ENCODE peak calls at places on chromosomes 5 and 9, in six cellular contexts. One of them, this sample, is unnamed.
A peak's percentile ranks its signal among the peaks of the same experiment; 100 is the strongest.

GRCh38 chr9:123327697-123328100 is 28.3 kb upstream of the CRB2 start:
- DNase-seq in uterus: no peak
- DNase-seq in heart right ventricle: no peak
- DNase-seq in A549: no peak
- DNase-seq in lower lobe of right lung: peak; percentile 79
- DNase-seq in keratinocyte: no peak
- DNase-seq in this sample: no peak

GRCh38 chr9:121564861-121565260 is 65.2 kb upstream of the GGTA1 start:
- DNase-seq in uterus: no peak
- DNase-seq in keratinocyte: no peak
- DNase-seq in heart right ventricle: no peak
- DNase-seq in A549: no peak
- DNase-seq in lower lobe of right lung: no peak
- DNase-seq in this sample: no peak

GRCh38 chr9:77532607-77533006 is 115.5 kb downstream of the GNA14 start:
- DNase-seq in heart right ventricle: no peak
- DNase-seq in lower lobe of right lung: no peak
- DNase-seq in uterus: no peak
- DNase-seq in A549: no peak
- DNase-seq in keratinocyte: no peak
- DNase-seq in this sample: no peak

GRCh38 chr5:170303564-170303963 is 6.0 kb upstream of the LCP2 start:
- DNase-seq in A549: no peak
- DNase-seq in heart right ventricle: no peak
- DNase-seq in lower lobe of right lung: no peak
- DNase-seq in keratinocyte: no peak
- DNase-seq in uterus: no peak
- DNase-seq in this sample: no peak

GRCh38 chr5:123721721-123722276 is 209.8 kb downstream of the CSNK1G3 start:
- DNase-seq in uterus: no peak
- DNase-seq in heart right ventricle: no peak
- DNase-seq in A549: no peak
- DNase-seq in lower lobe of right lung: no peak
- DNase-seq in keratinocyte: no peak
- DNase-seq in this sample: no peak

GRCh38 chr9:113456235-113456634 is 7.3 kb upstream of the RGS3 start:
- DNase-seq in A549: no peak
- DNase-seq in uterus: no peak
- DNase-seq in keratinocyte: no peak
- DNase-seq in heart right ventricle: no peak
- DNase-seq in lower lobe of right lung: no peak
- DNase-seq in this sample: no peak

GRCh38 chr5:127335381-127335780 is 44.8 kb downstream of the MEGF10 start:
- DNase-seq in lower lobe of right lung: no peak
- DNase-seq in A549: no peak
- DNase-seq in keratinocyte: no peak
- DNase-seq in heart right ventricle: no peak
- DNase-seq in uterus: no peak
- DNase-seq in this sample: no peak

GRCh38 chr5:126455264-126455663 is 32.1 kb downstream of the GRAMD2B start:
- DNase-seq in lower lobe of right lung: no peak
- DNase-seq in uterus: no peak
- DNase-seq in A549: no peak
- DNase-seq in keratinocyte: no peak
- DNase-seq in heart right ventricle: no peak
- DNase-seq in this sample: no peak

GRCh38 chr9:117046666-117047327 is 359.7 kb downstream of the TRIM32 start:
- DNase-seq in lower lobe of right lung: no peak
- DNase-seq in uterus: no peak
- DNase-seq in keratinocyte: no peak
- DNase-seq in heart right ventricle: no peak
- DNase-seq in A549: no peak
- DNase-seq in this sample: no peak

GRCh38 chr5:138241688-138242547 is 28.8 kb upstream of the CDC23 start:
- DNase-seq in keratinocyte: no peak
- DNase-seq in lower lobe of right lung: peak; percentile 47
- DNase-seq in heart right ventricle: peak; percentile 37
- DNase-seq in A549: no peak
- DNase-seq in uterus: no peak
- DNase-seq in this sample: no peak

GRCh38 chr5:147245381-147246055 is 10.7 kb downstream of the STK32A start:
- DNase-seq in heart right ventricle: no peak
- DNase-seq in A549: no peak
- DNase-seq in lower lobe of right lung: no peak
- DNase-seq in keratinocyte: no peak
- DNase-seq in uterus: no peak
- DNase-seq in this sample: no peak

GRCh38 chr9:37911271-37911681 is 7.3 kb upstream of the SLC25A51 start:
- DNase-seq in lower lobe of right lung: no peak
- DNase-seq in keratinocyte: no peak
- DNase-seq in heart right ventricle: no peak
- DNase-seq in uterus: no peak
- DNase-seq in A549: no peak
- DNase-seq in this sample: no peak

GRCh38 chr9:93895535-93895934 is 59.6 kb downstream of the BARX1 start:
- DNase-seq in A549: no peak
- DNase-seq in uterus: no peak
- DNase-seq in keratinocyte: no peak
- DNase-seq in lower lobe of right lung: no peak
- DNase-seq in heart right ventricle: no peak
- DNase-seq in this sample: no peak

GRCh38 chr5:96876292-96876850 is at the start of gene ERAP2:
- DNase-seq in A549: peak; percentile 49
- DNase-seq in keratinocyte: no peak
- DNase-seq in heart right ventricle: no peak
- DNase-seq in uterus: no peak
- DNase-seq in lower lobe of right lung: no peak
- DNase-seq in this sample: no peak

GRCh38 chr5:23012842-23013241 is 159.7 kb upstream of the CDH12 start:
- DNase-seq in uterus: no peak
- DNase-seq in A549: no peak
- DNase-seq in heart right ventricle: no peak
- DNase-seq in lower lobe of right lung: no peak
- DNase-seq in keratinocyte: no peak
- DNase-seq in this sample: no peak

GRCh38 chr9:118976160-118976559 is 393.1 kb downstream of the BRINP1 start:
- DNase-seq in heart right ventricle: no peak
- DNase-seq in uterus: no peak
- DNase-seq in A549: no peak
- DNase-seq in lower lobe of right lung: no peak
- DNase-seq in keratinocyte: no peak
- DNase-seq in this sample: no peak

GRCh38 chr9:89249001-89249400 is 62.0 kb upstream of the CKS2 start:
- DNase-seq in heart right ventricle: no peak
- DNase-seq in A549: no peak
- DNase-seq in uterus: no peak
- DNase-seq in lower lobe of right lung: no peak
- DNase-seq in keratinocyte: no peak
- DNase-seq in this sample: no peak

GRCh38 chr5:159345336-159345735 is 15.0 kb upstream of the IL12B start:
- DNase-seq in lower lobe of right lung: no peak
- DNase-seq in heart right ventricle: no peak
- DNase-seq in keratinocyte: no peak
- DNase-seq in uterus: no peak
- DNase-seq in A549: no peak
- DNase-seq in this sample: no peak

GRCh38 chr5:144328980-144329379 is 158.3 kb downstream of the KCTD16 start:
- DNase-seq in lower lobe of right lung: no peak
- DNase-seq in heart right ventricle: no peak
- DNase-seq in A549: no peak
- DNase-seq in uterus: no peak
- DNase-seq in keratinocyte: no peak
- DNase-seq in this sample: no peak

GRCh38 chr9:136339173-136339957 is 12.0 kb downstream of the GPSM1 start:
- DNase-seq in heart right ventricle: peak; percentile 79
- DNase-seq in keratinocyte: no peak
- DNase-seq in A549: peak; percentile 74
- DNase-seq in uterus: no peak
- DNase-seq in lower lobe of right lung: peak; percentile 87
- DNase-seq in this sample: peak; percentile 52

GRCh38 chr5:162496080-162496808 is 428.7 kb downstream of the GABRG2 start:
- DNase-seq in heart right ventricle: no peak
- DNase-seq in uterus: no peak
- DNase-seq in A549: no peak
- DNase-seq in keratinocyte: no peak
- DNase-seq in lower lobe of right lung: no peak
- DNase-seq in this sample: no peak

GRCh38 chr9:109037946-109038345 is 24.6 kb upstream of the CTNNAL1 start:
- DNase-seq in uterus: no peak
- DNase-seq in lower lobe of right lung: no peak
- DNase-seq in A549: no peak
- DNase-seq in heart right ventricle: no peak
- DNase-seq in keratinocyte: no peak
- DNase-seq in this sample: no peak

GRCh38 chr9:137149942-137150484 is 11.1 kb downstream of the GRIN1 start:
- DNase-seq in heart right ventricle: no peak
- DNase-seq in keratinocyte: no peak
- DNase-seq in A549: peak; percentile 71
- DNase-seq in uterus: no peak
- DNase-seq in lower lobe of right lung: no peak
- DNase-seq in this sample: no peak

GRCh38 chr5:90932052-90932699 is 373.6 kb downstream of the ADGRV1 start:
- DNase-seq in lower lobe of right lung: no peak
- DNase-seq in keratinocyte: no peak
- DNase-seq in A549: peak; percentile 47
- DNase-seq in heart right ventricle: no peak
- DNase-seq in uterus: peak; percentile 55
- DNase-seq in this sample: no peak

GRCh38 chr5:90421136-90421535 is 11.6 kb upstream of the CETN3 start:
- DNase-seq in lower lobe of right lung: no peak
- DNase-seq in A549: no peak
- DNase-seq in keratinocyte: no peak
- DNase-seq in heart right ventricle: no peak
- DNase-seq in uterus: no peak
- DNase-seq in this sample: no peak

DNA sequence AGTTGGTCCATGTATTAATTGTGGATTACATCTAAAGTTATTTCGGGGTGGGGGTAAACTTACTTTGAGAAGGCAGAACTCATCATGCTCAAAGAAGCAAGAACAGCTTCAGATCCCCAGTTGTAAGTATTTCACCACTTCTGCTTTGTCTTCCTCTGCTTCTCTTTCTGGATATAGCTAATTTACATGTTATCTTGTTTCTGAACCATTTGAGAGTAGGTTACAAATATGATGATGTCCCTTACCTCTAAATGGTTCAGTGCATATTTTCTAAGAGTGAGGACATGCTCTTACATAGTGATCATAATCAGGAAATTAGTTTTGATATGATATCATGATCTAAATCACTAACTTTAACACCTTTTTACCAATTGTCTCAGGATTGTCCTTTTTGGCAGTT is 11.9 kb downstream of the TRIO start:
- DNase-seq in keratinocyte: no peak
- DNase-seq in uterus: no peak
- DNase-seq in heart right ventricle: no peak
- DNase-seq in lower lobe of right lung: no peak
- DNase-seq in A549: no peak
- DNase-seq in this sample: no peak
- H3K27ac ChIP-seq in keratinocyte: peak overlapping the region; percentile 52
- H3K27ac ChIP-seq in uterus: peak overlapping the region; percentile 78
- H3K27ac ChIP-seq in heart right ventricle: peak overlapping the region; percentile 85
- H3K27ac ChIP-seq in lower lobe of right lung: no peak overlapping the region
- H3K27ac ChIP-seq in A549: peak overlapping the region; percentile 82
- H3K27ac ChIP-seq in this sample: no peak overlapping the region

GRCh38 chr9:7613931-7614330 is 185.6 kb downstream of the DMAC1 start:
- DNase-seq in heart right ventricle: no peak
- DNase-seq in lower lobe of right lung: no peak
- DNase-seq in uterus: no peak
- DNase-seq in keratinocyte: no peak
- DNase-seq in A549: no peak
- DNase-seq in this sample: no peak
- TF ChIP-seq CTCF in heart right ventricle: no peak
- TF ChIP-seq CTCF in lower lobe of right lung: no peak
- TF ChIP-seq CTCF in uterus: no peak
- TF ChIP-seq CTCF in keratinocyte: no peak
- TF ChIP-seq CTCF in A549: no peak
- TF ChIP-seq CTCF in this sample: no peak

GRCh38 chr5:180289966-180290365 is 1.9 kb downstream of the MAPK9 start:
- DNase-seq in A549: no peak
- DNase-seq in heart right ventricle: no peak
- DNase-seq in keratinocyte: no peak
- DNase-seq in uterus: no peak
- DNase-seq in lower lobe of right lung: no peak
- DNase-seq in this sample: no peak

GRCh38 chr5:180290568-180291233 is 1.2 kb downstream of the MAPK9 start:
- DNase-seq in lower lobe of right lung: no peak
- DNase-seq in A549: no peak
- DNase-seq in keratinocyte: no peak
- DNase-seq in uterus: no peak
- DNase-seq in heart right ventricle: no peak
- DNase-seq in this sample: no peak

GRCh38 chr5:180291943-180292831 is at the start of gene MAPK9:
- DNase-seq in lower lobe of right lung: peak; percentile 89
- DNase-seq in keratinocyte: no peak
- DNase-seq in A549: peak; percentile 77
- DNase-seq in uterus: peak; percentile 69
- DNase-seq in heart right ventricle: peak; percentile 89
- DNase-seq in this sample: peak; percentile 71

GRCh38 chr5:180289433-180289832 is 2.5 kb downstream of the MAPK9 start:
- DNase-seq in uterus: no peak
- DNase-seq in A549: no peak
- DNase-seq in heart right ventricle: no peak
- DNase-seq in lower lobe of right lung: no peak
- DNase-seq in keratinocyte: no peak
- DNase-seq in this sample: no peak

GRCh38 chr5:180291234-180291940 is 496 bp downstream of the MAPK9 start:
- DNase-seq in heart right ventricle: peak; percentile 31
- DNase-seq in keratinocyte: no peak
- DNase-seq in lower lobe of right lung: no peak
- DNase-seq in A549: peak; percentile 45
- DNase-seq in uterus: no peak
- DNase-seq in this sample: no peak
- H3K27ac ChIP-seq in heart right ventricle: peak overlapping the region; percentile 41
- H3K27ac ChIP-seq in keratinocyte: peak overlapping the region; percentile 31
- H3K27ac ChIP-seq in lower lobe of right lung: peak overlapping the region; percentile 63
- H3K27ac ChIP-seq in A549: peak overlapping the region; percentile 97
- H3K27ac ChIP-seq in uterus: peak overlapping the region; percentile 36
- H3K27ac ChIP-seq in this sample: no peak overlapping the region

DNA sequence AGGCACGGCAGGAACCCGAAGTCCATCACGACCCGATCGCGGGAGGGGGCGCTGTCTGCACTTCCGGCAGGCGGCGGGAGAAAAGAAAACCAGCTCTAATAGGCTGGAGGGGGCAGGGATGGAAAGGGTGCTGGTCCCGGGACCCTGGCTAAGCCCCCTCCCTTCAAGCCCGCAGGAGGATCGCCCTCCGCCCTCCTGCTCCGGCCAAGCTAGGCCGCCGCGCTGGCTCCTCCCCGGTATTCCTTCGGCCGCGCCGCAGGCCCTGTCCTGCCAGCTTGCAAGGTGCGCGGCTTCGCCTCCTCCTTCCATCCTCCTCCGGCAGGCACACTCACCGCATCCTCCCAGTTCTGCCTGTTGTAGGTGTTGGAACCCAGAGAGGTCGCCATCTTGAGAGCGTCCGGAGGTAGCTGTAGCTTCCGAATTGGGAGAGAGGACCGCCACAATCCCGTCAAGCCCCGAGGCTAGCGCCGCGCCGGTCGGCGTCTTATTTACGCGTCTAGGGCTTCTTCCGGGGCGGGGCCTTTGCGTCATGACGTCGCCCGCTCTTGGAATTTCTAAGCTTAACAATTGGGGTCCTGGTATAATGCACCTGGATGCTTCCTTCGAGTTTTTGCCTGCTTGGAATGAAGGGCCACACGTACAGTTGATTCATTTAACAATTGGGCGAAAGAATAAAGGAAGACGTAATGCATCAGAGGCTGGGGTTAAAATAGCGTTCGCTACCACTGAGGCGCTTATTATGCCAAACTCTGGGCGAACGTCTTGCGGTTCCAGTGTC is at the start of gene RBM22:
- DNase-seq in uterus: peak; percentile 94
- DNase-seq in keratinocyte: peak; percentile 54
- DNase-seq in lower lobe of right lung: peak; percentile 96
- DNase-seq in A549: peak; percentile 74
- DNase-seq in heart right ventricle: peak; percentile 92
- DNase-seq in this sample: peak; percentile 95
- TF ChIP-seq CTCF in uterus: peak; percentile 55
- TF ChIP-seq CTCF in keratinocyte: peak; percentile 79
- TF ChIP-seq CTCF in lower lobe of right lung: peak; percentile 68
- TF ChIP-seq CTCF in A549: peak; percentile 60
- TF ChIP-seq CTCF in heart right ventricle: peak; percentile 55
- TF ChIP-seq CTCF in this sample: peak; percentile 69